ENCODE peak calls at places on chromosomes 12 and 14, in eight cellular contexts. One of them, this sample, is unnamed.
A peak's percentile ranks its signal among the peaks of the same experiment; 100 is the strongest.

GRCh38 chr12:46459111-46459510 is 86.5 kb upstream of the SLC38A2 start:
- DNase-seq in neural progenitor cell: no peak
- DNase-seq in mesothelial cell of epicardium: no peak
- DNase-seq in AG09319: peak; percentile 47
- DNase-seq in left ventricle myocardium inferior: no peak
- DNase-seq in CD4-positive, alpha-beta T cell: no peak
- DNase-seq in epithelial cell of esophagus: peak; percentile 47
- DNase-seq in H1: no peak
- DNase-seq in this sample: no peak

GRCh38 chr12:117155278-117156060 is 34.8 kb downstream of the FBXO21 start:
- DNase-seq in AG09319: no peak
- DNase-seq in neural progenitor cell: peak; percentile 92
- DNase-seq in epithelial cell of esophagus: peak; percentile 89
- DNase-seq in CD4-positive, alpha-beta T cell: peak; percentile 65
- DNase-seq in H1: peak; percentile 100
- DNase-seq in left ventricle myocardium inferior: peak; percentile 36
- DNase-seq in mesothelial cell of epicardium: peak; percentile 77
- DNase-seq in this sample: peak; percentile 57

GRCh38 chr14:93619176-93619793 is 169.0 kb downstream of the PRIMA1 start:
- DNase-seq in CD4-positive, alpha-beta T cell: no peak
- DNase-seq in epithelial cell of esophagus: peak; percentile 59
- DNase-seq in H1: no peak
- DNase-seq in mesothelial cell of epicardium: peak; percentile 41
- DNase-seq in left ventricle myocardium inferior: no peak
- DNase-seq in neural progenitor cell: peak; percentile 71
- DNase-seq in AG09319: peak; percentile 12
- DNase-seq in this sample: no peak

GRCh38 chr14:68377459-68377858 is 415.4 kb downstream of the ZFP36L1 start:
- DNase-seq in neural progenitor cell: peak; percentile 14
- DNase-seq in CD4-positive, alpha-beta T cell: no peak
- DNase-seq in H1: no peak
- DNase-seq in mesothelial cell of epicardium: no peak
- DNase-seq in epithelial cell of esophagus: no peak
- DNase-seq in left ventricle myocardium inferior: peak; percentile 61
- DNase-seq in AG09319: no peak
- DNase-seq in this sample: no peak

GRCh38 chr14:99164712-99165111 is 107.3 kb downstream of the BCL11B start:
- DNase-seq in mesothelial cell of epicardium: no peak
- DNase-seq in epithelial cell of esophagus: no peak
- DNase-seq in neural progenitor cell: no peak
- DNase-seq in AG09319: no peak
- DNase-seq in CD4-positive, alpha-beta T cell: no peak
- DNase-seq in H1: no peak
- DNase-seq in left ventricle myocardium inferior: no peak
- DNase-seq in this sample: no peak

GRCh38 chr12:109753054-109753401 is 39.4 kb downstream of the FAM222A start:
- DNase-seq in left ventricle myocardium inferior: peak; percentile 1
- DNase-seq in AG09319: no peak
- DNase-seq in neural progenitor cell: no peak
- DNase-seq in H1: peak; percentile 26
- DNase-seq in epithelial cell of esophagus: no peak
- DNase-seq in CD4-positive, alpha-beta T cell: no peak
- DNase-seq in mesothelial cell of epicardium: no peak
- DNase-seq in this sample: peak; percentile 4

GRCh38 chr14:50012644-50013043 is 103.7 kb downstream of the VCPKMT start:
- DNase-seq in left ventricle myocardium inferior: no peak
- DNase-seq in neural progenitor cell: no peak
- DNase-seq in AG09319: no peak
- DNase-seq in mesothelial cell of epicardium: no peak
- DNase-seq in H1: no peak
- DNase-seq in epithelial cell of esophagus: peak; percentile 50
- DNase-seq in CD4-positive, alpha-beta T cell: no peak
- DNase-seq in this sample: no peak

GRCh38 chr12:107486140-107486892 is 199.3 kb upstream of the PWP1 start:
- DNase-seq in neural progenitor cell: no peak
- DNase-seq in H1: no peak
- DNase-seq in mesothelial cell of epicardium: no peak
- DNase-seq in CD4-positive, alpha-beta T cell: no peak
- DNase-seq in epithelial cell of esophagus: no peak
- DNase-seq in AG09319: no peak
- DNase-seq in left ventricle myocardium inferior: no peak
- DNase-seq in this sample: no peak

GRCh38 chr12:30925607-30926242 is 823 bp upstream of the TSPAN11 start:
- DNase-seq in AG09319: no peak
- DNase-seq in H1: no peak
- DNase-seq in neural progenitor cell: peak; percentile 56
- DNase-seq in epithelial cell of esophagus: no peak
- DNase-seq in left ventricle myocardium inferior: no peak
- DNase-seq in CD4-positive, alpha-beta T cell: no peak
- DNase-seq in mesothelial cell of epicardium: no peak
- DNase-seq in this sample: no peak

GRCh38 chr14:22531451-22532344 is 57.3 kb downstream of the DAD1 start:
- DNase-seq in mesothelial cell of epicardium: no peak
- DNase-seq in left ventricle myocardium inferior: no peak
- DNase-seq in epithelial cell of esophagus: no peak
- DNase-seq in neural progenitor cell: no peak
- DNase-seq in H1: no peak
- DNase-seq in CD4-positive, alpha-beta T cell: no peak
- DNase-seq in AG09319: no peak
- DNase-seq in this sample: no peak

GRCh38 chr12:88339254-88339949 is 197.3 kb downstream of the TMTC3 start:
- DNase-seq in AG09319: peak; percentile 23
- DNase-seq in mesothelial cell of epicardium: no peak
- DNase-seq in neural progenitor cell: no peak
- DNase-seq in CD4-positive, alpha-beta T cell: no peak
- DNase-seq in H1: no peak
- DNase-seq in left ventricle myocardium inferior: no peak
- DNase-seq in epithelial cell of esophagus: peak; percentile 80
- DNase-seq in this sample: no peak

GRCh38 chr14:77026930-77027537 is 1.5 kb downstream of the IRF2BPL start:
- DNase-seq in H1: no peak
- DNase-seq in AG09319: no peak
- DNase-seq in epithelial cell of esophagus: peak; percentile 56
- DNase-seq in CD4-positive, alpha-beta T cell: peak; percentile 54
- DNase-seq in left ventricle myocardium inferior: peak; percentile 54
- DNase-seq in mesothelial cell of epicardium: no peak
- DNase-seq in neural progenitor cell: peak; percentile 88
- DNase-seq in this sample: peak; percentile 61

GRCh38 chr12:64522807-64523206 is 70.9 kb downstream of the TBK1 start:
- DNase-seq in left ventricle myocardium inferior: no peak
- DNase-seq in AG09319: no peak
- DNase-seq in mesothelial cell of epicardium: no peak
- DNase-seq in H1: no peak
- DNase-seq in CD4-positive, alpha-beta T cell: no peak
- DNase-seq in epithelial cell of esophagus: no peak
- DNase-seq in neural progenitor cell: no peak
- DNase-seq in this sample: no peak

GRCh38 chr12:64528616-64529015 is 76.7 kb downstream of the TBK1 start:
- DNase-seq in left ventricle myocardium inferior: no peak
- DNase-seq in neural progenitor cell: no peak
- DNase-seq in mesothelial cell of epicardium: no peak
- DNase-seq in CD4-positive, alpha-beta T cell: no peak
- DNase-seq in H1: no peak
- DNase-seq in AG09319: no peak
- DNase-seq in epithelial cell of esophagus: no peak
- DNase-seq in this sample: no peak

GRCh38 chr12:64522316-64522715 is 70.4 kb downstream of the TBK1 start:
- DNase-seq in CD4-positive, alpha-beta T cell: no peak
- DNase-seq in neural progenitor cell: no peak
- DNase-seq in epithelial cell of esophagus: no peak
- DNase-seq in mesothelial cell of epicardium: no peak
- DNase-seq in left ventricle myocardium inferior: no peak
- DNase-seq in AG09319: no peak
- DNase-seq in H1: no peak
- DNase-seq in this sample: no peak

GRCh38 chr12:64526859-64527258 is 74.9 kb downstream of the TBK1 start:
- DNase-seq in neural progenitor cell: no peak
- DNase-seq in left ventricle myocardium inferior: no peak
- DNase-seq in epithelial cell of esophagus: no peak
- DNase-seq in AG09319: no peak
- DNase-seq in CD4-positive, alpha-beta T cell: no peak
- DNase-seq in H1: no peak
- DNase-seq in mesothelial cell of epicardium: no peak
- DNase-seq in this sample: no peak

DNA sequence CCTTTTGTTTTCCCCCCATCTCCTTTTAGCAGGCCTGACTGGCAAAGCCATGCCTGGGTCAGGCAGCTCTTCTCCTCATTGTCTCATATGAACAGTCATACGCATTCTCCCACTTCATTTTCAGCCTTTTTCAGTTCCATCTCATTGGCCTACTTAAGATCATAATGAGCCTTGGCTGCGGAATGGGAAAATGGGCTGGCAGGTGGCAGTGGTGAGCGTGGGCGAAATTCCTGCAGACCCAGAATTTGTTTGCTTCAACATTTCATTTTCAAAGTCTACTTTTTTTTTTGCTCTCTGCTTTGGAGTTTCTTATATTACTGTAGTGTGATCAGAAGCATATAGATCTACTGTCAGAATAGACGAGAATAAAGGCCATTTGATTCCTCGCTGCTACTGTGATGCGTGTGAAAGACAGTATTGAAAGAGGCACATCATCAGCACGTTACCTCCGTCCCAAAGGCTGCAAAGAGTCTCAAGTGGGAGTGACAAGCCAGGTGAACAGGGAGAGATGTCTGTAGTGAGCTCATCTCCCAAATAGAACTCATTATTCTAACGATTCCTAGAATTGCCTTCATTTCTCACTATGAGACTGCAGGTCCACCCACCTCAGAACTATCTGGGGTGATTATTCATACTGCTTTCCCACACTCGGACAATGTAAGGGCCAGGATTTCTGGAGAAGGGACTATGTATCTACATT is 73.7 kb downstream of the TBK1 start:
- DNase-seq in epithelial cell of esophagus: no peak
- DNase-seq in AG09319: no peak
- DNase-seq in CD4-positive, alpha-beta T cell: no peak
- DNase-seq in mesothelial cell of epicardium: no peak
- DNase-seq in left ventricle myocardium inferior: no peak
- DNase-seq in neural progenitor cell: no peak
- DNase-seq in H1: no peak
- DNase-seq in this sample: no peak
- TF ChIP-seq CTCF in epithelial cell of esophagus: no peak
- TF ChIP-seq CTCF in AG09319: no peak
- TF ChIP-seq CTCF in CD4-positive, alpha-beta T cell: no peak
- TF ChIP-seq CTCF in mesothelial cell of epicardium: no peak
- TF ChIP-seq CTCF in left ventricle myocardium inferior: no peak
- TF ChIP-seq CTCF in neural progenitor cell: peak; percentile 9
- TF ChIP-seq CTCF in H1: no peak
- TF ChIP-seq CTCF in this sample: no peak

GRCh38 chr12:33546004-33546403 is 106.4 kb upstream of the SYT10 start:
- DNase-seq in neural progenitor cell: no peak
- DNase-seq in epithelial cell of esophagus: no peak
- DNase-seq in mesothelial cell of epicardium: no peak
- DNase-seq in CD4-positive, alpha-beta T cell: no peak
- DNase-seq in AG09319: no peak
- DNase-seq in left ventricle myocardium inferior: no peak
- DNase-seq in H1: no peak
- DNase-seq in this sample: no peak
- TF ChIP-seq CTCF in neural progenitor cell: no peak
- TF ChIP-seq CTCF in epithelial cell of esophagus: no peak
- TF ChIP-seq CTCF in mesothelial cell of epicardium: no peak
- TF ChIP-seq CTCF in CD4-positive, alpha-beta T cell: no peak
- TF ChIP-seq CTCF in AG09319: no peak
- TF ChIP-seq CTCF in left ventricle myocardium inferior: no peak
- TF ChIP-seq CTCF in H1: no peak
- TF ChIP-seq CTCF in this sample: no peak

GRCh38 chr14:104149278-104149595 is 10.8 kb downstream of the KIF26A start:
- DNase-seq in epithelial cell of esophagus: no peak
- DNase-seq in left ventricle myocardium inferior: no peak
- DNase-seq in CD4-positive, alpha-beta T cell: no peak
- DNase-seq in H1: no peak
- DNase-seq in AG09319: no peak
- DNase-seq in neural progenitor cell: no peak
- DNase-seq in mesothelial cell of epicardium: no peak
- DNase-seq in this sample: no peak

GRCh38 chr14:104151028-104151385 is 12.6 kb downstream of the KIF26A start:
- DNase-seq in mesothelial cell of epicardium: no peak
- DNase-seq in epithelial cell of esophagus: no peak
- DNase-seq in H1: no peak
- DNase-seq in CD4-positive, alpha-beta T cell: no peak
- DNase-seq in neural progenitor cell: no peak
- DNase-seq in left ventricle myocardium inferior: no peak
- DNase-seq in AG09319: no peak
- DNase-seq in this sample: no peak

GRCh38 chr14:104151546-104152245 is 13.3 kb downstream of the KIF26A start:
- DNase-seq in mesothelial cell of epicardium: no peak
- DNase-seq in AG09319: no peak
- DNase-seq in epithelial cell of esophagus: no peak
- DNase-seq in neural progenitor cell: no peak
- DNase-seq in H1: no peak
- DNase-seq in CD4-positive, alpha-beta T cell: no peak
- DNase-seq in left ventricle myocardium inferior: no peak
- DNase-seq in this sample: no peak

GRCh38 chr14:104149617-104150141 is 11.3 kb downstream of the KIF26A start:
- DNase-seq in H1: peak; percentile 80
- DNase-seq in neural progenitor cell: peak; percentile 87
- DNase-seq in mesothelial cell of epicardium: no peak
- DNase-seq in left ventricle myocardium inferior: no peak
- DNase-seq in epithelial cell of esophagus: no peak
- DNase-seq in AG09319: no peak
- DNase-seq in CD4-positive, alpha-beta T cell: no peak
- DNase-seq in this sample: no peak

DNA sequence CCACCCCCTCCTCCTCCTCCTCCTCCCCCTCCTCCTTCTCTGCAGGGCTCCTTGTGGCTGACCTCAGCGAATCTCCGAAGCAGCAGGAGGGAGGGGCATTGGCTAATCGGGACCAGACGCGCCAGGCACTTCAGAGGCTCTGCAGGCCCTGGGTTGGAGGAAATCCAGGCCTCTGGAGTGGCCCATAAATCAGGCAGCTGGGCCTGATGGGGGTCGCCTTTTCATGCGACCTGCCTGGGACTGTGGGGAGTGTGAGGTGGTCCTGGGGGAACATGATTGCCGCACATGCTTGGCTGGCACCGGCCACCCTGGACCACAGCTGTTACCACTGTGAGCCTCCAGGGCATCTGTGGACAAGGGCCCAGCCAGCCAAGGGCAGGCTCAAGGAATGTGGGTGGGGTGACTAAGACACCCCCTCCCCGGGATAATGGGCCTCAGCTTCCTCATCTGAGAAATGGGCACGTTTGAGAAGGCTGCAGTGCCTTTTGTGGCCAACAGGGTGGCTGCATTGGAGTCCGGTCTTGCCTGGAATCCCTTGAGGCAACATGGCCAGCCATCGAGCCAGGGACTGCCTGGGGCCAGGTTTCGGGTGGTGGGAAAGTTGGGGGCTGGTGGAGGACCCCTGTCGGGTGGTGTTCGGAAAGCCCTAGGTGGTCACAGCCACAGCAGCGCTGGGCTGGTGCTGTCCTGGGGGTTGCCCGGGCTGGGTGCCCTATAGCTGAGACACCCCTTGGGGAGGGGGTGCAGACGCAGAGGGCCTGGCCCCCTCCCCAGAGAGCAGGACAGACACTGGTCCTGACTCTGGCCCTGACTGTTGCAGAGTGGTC is 12.0 kb downstream of the KIF26A start:
- DNase-seq in epithelial cell of esophagus: no peak
- DNase-seq in mesothelial cell of epicardium: peak; percentile 65
- DNase-seq in AG09319: peak; percentile 23
- DNase-seq in H1: no peak
- DNase-seq in CD4-positive, alpha-beta T cell: no peak
- DNase-seq in neural progenitor cell: peak; percentile 89
- DNase-seq in left ventricle myocardium inferior: no peak
- DNase-seq in this sample: no peak
- TF ChIP-seq CTCF in epithelial cell of esophagus: no peak
- TF ChIP-seq CTCF in mesothelial cell of epicardium: peak; percentile 74
- TF ChIP-seq CTCF in AG09319: peak; percentile 8
- TF ChIP-seq CTCF in H1: peak; percentile 30
- TF ChIP-seq CTCF in CD4-positive, alpha-beta T cell: peak; percentile 10
- TF ChIP-seq CTCF in neural progenitor cell: peak; percentile 42
- TF ChIP-seq CTCF in left ventricle myocardium inferior: no peak
- TF ChIP-seq CTCF in this sample: no peak

GRCh38 chr14:105080161-105080560 is 14.9 kb upstream of the GPR132 start:
- DNase-seq in left ventricle myocardium inferior: no peak
- DNase-seq in AG09319: no peak
- DNase-seq in mesothelial cell of epicardium: no peak
- DNase-seq in neural progenitor cell: no peak
- DNase-seq in CD4-positive, alpha-beta T cell: no peak
- DNase-seq in H1: no peak
- DNase-seq in epithelial cell of esophagus: no peak
- DNase-seq in this sample: no peak
- TF ChIP-seq CTCF in left ventricle myocardium inferior: no peak
- TF ChIP-seq CTCF in AG09319: no peak
- TF ChIP-seq CTCF in mesothelial cell of epicardium: no peak
- TF ChIP-seq CTCF in neural progenitor cell: no peak
- TF ChIP-seq CTCF in CD4-positive, alpha-beta T cell: no peak
- TF ChIP-seq CTCF in H1: no peak
- TF ChIP-seq CTCF in epithelial cell of esophagus: no peak
- TF ChIP-seq CTCF in this sample: no peak

This sample was measured in activated B cell treated with CpG ODN at 0.5 μM for 24 hours.